ENCODE peak calls at places on chromosomes 13 and 19, in ten cellular contexts. Q is fibroblast of mammary gland, O is omental fat pad, P is cardiac fibroblast, E is nephron progenitor cell, V is adrenal gland, X is AG09309, A is chondrocyte, I is tibial artery, L is HCT116. J is an unnamed sample.

GRCh38 chr19:3683866-3684816 is 16.1 kb downstream of the PIP5K1C start:
- DNase-seq in Q (peak), O (no peak), P (peak), E (no peak), V (no peak), X (no peak), A (peak), I (no peak), L (no peak), J (peak)

GRCh38 chr19:42204684-42205083 is 12.8 kb downstream of the DEDD2 start:
- DNase-seq in Q (no peak), O (no peak), P (no peak), E (no peak), V (peak), X (no peak), A (no peak), I (no peak), L (no peak), J (no peak)

GRCh38 chr13:46552302-46552680 is 679 bp upstream of the LRCH1 start:
- DNase-seq in Q (no peak), O (no peak), P (no peak), E (peak), V (no peak), X (no peak), A (no peak), I (no peak), L (no peak), J (no peak)

GRCh38 chr19:3178973-3179738 is 587 bp downstream of the S1PR4 start:
- DNase-seq in Q (no peak), O (no peak), P (no peak), E (no peak), V (peak), X (no peak), A (peak), I (no peak), L (no peak), J (no peak)

GRCh38 chr13:98761126-98761978 is 8.9 kb upstream of the SLC15A1 start:
- DNase-seq in Q (peak), O (no peak), P (peak), E (no peak), V (peak), X (peak), A (no peak), I (no peak), L (no peak), J (no peak)

GRCh38 chr13:75908137-75908536 is 272.0 kb downstream of the LMO7 start:
- DNase-seq in Q (peak), O (no peak), P (no peak), E (peak), V (no peak), X (no peak), A (no peak), I (no peak), L (no peak), J (no peak)

GRCh38 chr13:109576331-109576813 is 210.0 kb downstream of the IRS2 start:
- DNase-seq in Q (no peak), O (no peak), P (peak), E (no peak), V (no peak), X (no peak), A (no peak), I (no peak), L (no peak), J (no peak)

GRCh38 chr19:40954573-40954972 is 36.5 kb upstream of the CYP2B6 start:
- DNase-seq in Q (no peak), O (no peak), P (peak), E (peak), V (no peak), X (no peak), A (no peak), I (no peak), L (peak), J (peak)

GRCh38 chr19:11203194-11204075 is 6.1 kb upstream of the KANK2 start:
- DNase-seq in Q (peak), O (peak), P (peak), E (peak), V (peak), X (peak), A (no peak), I (peak), L (no peak), J (peak)

GRCh38 chr13:62512194-62513141 is 1096.8 kb upstream of the PCDH20 start:
- DNase-seq in Q (peak), O (no peak), P (peak), E (peak), V (no peak), X (no peak), A (peak), I (no peak), L (peak), J (peak)

GRCh38 chr19:6774821-6775707 is 2.6 kb downstream of the VAV1 start:
- DNase-seq in Q (no peak), O (no peak), P (no peak), E (no peak), V (no peak), X (no peak), A (no peak), I (no peak), L (no peak), J (no peak)

GRCh38 chr19:14114854-14115253 is 2.7 kb downstream of the PRKACA start:
- DNase-seq in Q (peak), O (no peak), P (peak), E (peak), V (peak), X (no peak), A (no peak), I (no peak), L (no peak), J (peak)

GRCh38 chr13:80665792-80666333 is 324.9 kb upstream of the SPRY2 start:
- DNase-seq in Q (no peak), O (no peak), P (peak), E (no peak), V (no peak), X (no peak), A (no peak), I (no peak), L (no peak), J (no peak)

GRCh38 chr19:45477713-45478453 is 10.1 kb downstream of the FOSB start:
- DNase-seq in Q (no peak), O (no peak), P (no peak), E (no peak), V (no peak), X (no peak), A (no peak), I (no peak), L (no peak), J (no peak)

GRCh38 chr13:29081036-29081435 is 260.9 kb downstream of the MTUS2 start:
- DNase-seq in Q (no peak), O (no peak), P (no peak), E (no peak), V (no peak), X (no peak), A (no peak), I (no peak), L (no peak), J (no peak)

GRCh38 chr13:42876810-42877550 is 95.6 kb downstream of the FAM216B start:
- DNase-seq in Q (peak), O (no peak), P (peak), E (no peak), V (no peak), X (peak), A (no peak), I (no peak), L (no peak), J (no peak)

GRCh38 chr13:111844222-111844671 is 222.7 kb upstream of the SOX1 start:
- DNase-seq in Q (no peak), O (no peak), P (no peak), E (no peak), V (no peak), X (no peak), A (peak), I (peak), L (no peak), J (no peak)

GRCh38 chr13:26482451-26483197 is 74.9 kb upstream of the WASF3 start:
- DNase-seq in Q (peak), O (peak), P (peak), E (peak), V (peak), X (peak), A (no peak), I (no peak), L (peak), J (peak)

GRCh38 chr13:25046985-25047660 is 48.8 kb upstream of the PABPC3 start:
- DNase-seq in Q (peak), O (no peak), P (no peak), E (peak), V (no peak), X (no peak), A (no peak), I (no peak), L (no peak), J (peak)

GRCh38 chr19:5128932-5129389 is 160.0 kb downstream of the KDM4B start:
- DNase-seq in Q (no peak), O (no peak), P (no peak), E (peak), V (peak), X (no peak), A (no peak), I (peak), L (no peak), J (no peak)

GRCh38 chr13:35881360-35881759 is 249.8 kb downstream of the DCLK1 start:
- DNase-seq in Q (no peak), O (no peak), P (peak), E (no peak), V (no peak), X (no peak), A (no peak), I (no peak), L (no peak), J (no peak)

GRCh38 chr19:35641515-35642151 is at the start of gene ETV2:
- DNase-seq in Q (peak), O (no peak), P (peak), E (peak), V (no peak), X (no peak), A (no peak), I (no peak), L (no peak), J (no peak)

GRCh38 chr13:113403255-113404104 is 39.5 kb upstream of the GRTP1 start:
- DNase-seq in Q (no peak), O (no peak), P (no peak), E (no peak), V (no peak), X (no peak), A (peak), I (peak), L (no peak), J (no peak)

GRCh38 chr19:14218615-14219330 is 12.8 kb upstream of the ADGRL1 start:
- DNase-seq in Q (peak), O (no peak), P (peak), E (no peak), V (no peak), X (no peak), A (no peak), I (no peak), L (no peak), J (no peak)

GRCh38 chr19:45882652-45883585 is 3.0 kb downstream of the IRF2BP1 start:
- DNase-seq in Q (peak), O (peak), P (peak), E (peak), V (peak), X (peak), A (no peak), I (peak), L (peak), J (peak)

GRCh38 chr13:102400619-102401125 is 1.2 kb downstream of the FGF14 start:
- DNase-seq in Q (peak), O (no peak), P (no peak), E (peak), V (no peak), X (no peak), A (peak), I (peak), L (no peak), J (peak)

GRCh38 chr19:4929186-4929585 is 19.9 kb downstream of the UHRF1 start:
- DNase-seq in Q (peak), O (no peak), P (peak), E (no peak), V (peak), X (no peak), A (no peak), I (no peak), L (no peak), J (no peak)

GRCh38 chr13:111043575-111043982 is 71.5 kb upstream of the ARHGEF7 start:
- DNase-seq in Q (peak), O (no peak), P (peak), E (no peak), V (no peak), X (no peak), A (no peak), I (no peak), L (no peak), J (no peak)

GRCh38 chr13:39347926-39348901 is 254.8 kb downstream of the LHFPL6 start:
- DNase-seq in Q (no peak), O (no peak), P (no peak), E (peak), V (no peak), X (no peak), A (no peak), I (no peak), L (no peak), J (no peak)

GRCh38 chr13:56900549-56901279 is 240.0 kb upstream of the PRR20A start:
- DNase-seq in Q (no peak), O (no peak), P (no peak), E (no peak), V (no peak), X (no peak), A (peak), I (no peak), L (no peak), J (no peak)

GRCh38 chr13:113495494-113496251 is 5.2 kb upstream of the DCUN1D2 start:
- DNase-seq in Q (peak), O (no peak), P (peak), E (peak), V (no peak), X (no peak), A (no peak), I (no peak), L (no peak), J (peak)

GRCh38 chr13:36207672-36208071 is 6.7 kb downstream of the SOHLH2 start:
- DNase-seq in Q (peak), O (no peak), P (peak), E (no peak), V (no peak), X (no peak), A (no peak), I (no peak), L (no peak), J (no peak)

GRCh38 chr13:69296130-69296529 is 811.5 kb upstream of the ATXN8OS start:
- DNase-seq in Q (no peak), O (no peak), P (no peak), E (no peak), V (no peak), X (no peak), A (no peak), I (no peak), L (no peak), J (no peak)

GRCh38 chr19:45097776-45098520 is 5.0 kb downstream of the PPP1R37 start:
- DNase-seq in Q (peak), O (no peak), P (peak), E (no peak), V (peak), X (peak), A (no peak), I (no peak), L (no peak), J (no peak)

GRCh38 chr19:13841339-13842293 is 35.3 kb upstream of the NANOS3 start:
- DNase-seq in Q (no peak), O (no peak), P (peak), E (no peak), V (no peak), X (no peak), A (peak), I (peak), L (no peak), J (no peak)

GRCh38 chr13:24254151-24254810 is 55.1 kb upstream of the C1QTNF9 start:
- DNase-seq in Q (peak), O (no peak), P (peak), E (no peak), V (no peak), X (no peak), A (no peak), I (no peak), L (no peak), J (no peak)

GRCh38 chr19:11540642-11541041 is 2.0 kb downstream of the CNN1 start:
- DNase-seq in Q (no peak), O (no peak), P (no peak), E (no peak), V (no peak), X (no peak), A (no peak), I (no peak), L (no peak), J (no peak)

GRCh38 chr19:52190679-52191293 is 934 bp downstream of the PPP2R1A start:
- DNase-seq in Q (peak), O (no peak), P (peak), E (peak), V (peak), X (no peak), A (no peak), I (peak), L (no peak), J (peak)

GRCh38 chr13:60620611-60621395 is 223.8 kb downstream of the TDRD3 start:
- DNase-seq in Q (no peak), O (no peak), P (peak), E (no peak), V (no peak), X (no peak), A (no peak), I (no peak), L (no peak), J (no peak)

DNA sequence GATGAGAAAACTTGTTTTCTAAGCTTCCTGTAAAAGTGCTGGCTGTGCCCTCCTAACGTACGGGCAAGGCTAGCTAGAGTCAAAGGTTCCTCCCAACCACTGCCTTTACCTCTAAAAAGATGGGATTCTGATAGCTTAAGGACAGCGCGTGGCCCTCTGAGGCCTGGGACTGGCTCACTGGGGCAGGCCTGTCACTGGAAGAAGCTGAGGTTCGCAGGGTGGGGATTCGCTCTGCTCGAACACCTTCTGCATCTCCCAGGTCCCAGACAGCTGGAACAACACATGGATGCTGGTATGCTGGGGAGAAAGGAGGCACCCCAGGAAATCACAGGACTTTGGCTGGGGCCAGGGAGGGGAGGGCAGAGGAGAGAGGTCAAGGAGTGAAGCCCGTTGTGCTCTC is 53.1 kb downstream of the CRYL1 start:
- DNase-seq in Q (no peak), O (no peak), P (no peak), E (no peak), V (no peak), X (no peak), A (no peak), I (no peak), L (no peak), J (no peak)
- TF ChIP-seq CTCF in Q (no peak), O (no peak), P (no peak), E (no peak), V (no peak), X (no peak), A (no peak), I (no peak), L (no peak), J (no peak)

DNA sequence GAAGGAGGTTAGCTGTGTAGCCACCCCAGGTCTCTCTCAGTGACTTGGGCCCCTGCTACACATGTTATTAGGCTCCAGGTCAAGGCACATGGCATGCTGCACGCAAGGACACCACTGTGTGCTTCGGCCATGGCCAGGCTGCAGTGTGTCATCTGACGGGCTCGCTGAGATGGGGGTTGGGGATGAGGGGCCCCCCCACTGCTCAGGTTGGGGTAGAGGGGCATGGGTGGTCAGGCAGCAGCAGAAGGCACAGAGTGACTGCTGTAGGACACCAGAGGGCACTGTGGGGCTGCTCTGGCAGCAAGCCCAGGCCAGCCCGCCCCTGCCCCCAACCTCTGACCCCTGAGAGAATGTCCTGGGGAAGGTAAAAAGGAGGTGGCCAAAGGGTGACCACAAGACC is 32.2 kb upstream of the ISYNA1 start:
- DNase-seq in Q (no peak), O (no peak), P (no peak), E (peak), V (no peak), X (no peak), A (no peak), I (no peak), L (no peak), J (peak)
- TF ChIP-seq CTCF in Q (peak), O (no peak), P (peak), E (peak), V (no peak), X (peak), A (peak), I (peak), L (peak), J (no peak)

DNA sequence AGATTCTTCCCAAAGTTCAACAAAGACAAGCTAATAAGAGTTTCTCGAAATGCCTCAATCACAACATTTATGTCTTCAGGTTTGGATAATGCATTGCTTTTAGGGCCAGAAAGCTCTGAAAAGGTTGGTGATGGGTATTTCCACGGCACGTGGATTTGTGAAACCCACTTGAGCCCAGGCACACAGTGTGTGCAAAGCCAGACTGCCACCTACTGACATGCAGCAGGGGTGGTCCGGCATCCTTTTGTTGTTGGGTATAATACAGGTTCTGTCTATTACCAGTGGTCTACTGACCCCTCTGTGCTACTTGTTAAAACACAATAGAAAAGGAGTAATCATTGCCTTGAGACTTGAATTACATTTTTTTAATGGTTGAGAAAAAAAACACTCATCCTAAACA is 225.6 kb downstream of the RAP2A start:
- DNase-seq in Q (peak), O (no peak), P (peak), E (peak), V (peak), X (no peak), A (no peak), I (no peak), L (no peak), J (peak)
- TF ChIP-seq CTCF in Q (peak), O (no peak), P (peak), E (peak), V (peak), X (peak), A (peak), I (no peak), L (peak), J (no peak)

DNA sequence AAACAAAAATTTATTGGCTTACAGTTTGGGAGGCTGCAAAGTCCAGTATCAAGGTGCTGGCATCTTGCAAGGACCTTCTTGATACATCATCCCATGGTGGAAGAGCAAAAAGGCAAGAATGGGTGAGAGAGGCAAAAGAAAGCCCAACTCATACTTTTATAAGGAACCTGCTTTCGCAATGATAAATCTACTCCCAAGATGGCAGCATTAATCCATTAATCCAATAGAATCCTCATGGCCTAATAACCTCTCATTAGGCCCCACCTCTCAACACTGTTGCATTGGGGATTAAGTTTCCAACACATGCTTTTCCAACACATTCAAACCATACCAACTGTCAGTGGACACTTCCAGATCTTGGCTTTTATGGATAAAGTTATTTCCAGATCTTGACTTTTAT is 48.7 kb upstream of the ZNF507 start:
- DNase-seq in Q (no peak), O (no peak), P (no peak), E (no peak), V (no peak), X (no peak), A (no peak), I (no peak), L (no peak), J (no peak)
- TF ChIP-seq CTCF in Q (no peak), O (no peak), P (no peak), E (no peak), V (no peak), X (no peak), A (no peak), I (no peak), L (no peak), J (no peak)

GRCh38 chr13:74708629-74709028 is 574.4 kb upstream of the KLF12 start:
- DNase-seq in Q (peak), O (no peak), P (peak), E (no peak), V (no peak), X (no peak), A (no peak), I (no peak), L (no peak), J (no peak)
- TF ChIP-seq CTCF in Q (no peak), O (no peak), P (no peak), E (no peak), V (no peak), X (no peak), A (no peak), I (no peak), L (no peak), J (no peak)

GRCh38 chr19:48169585-48169973 is 565 bp downstream of the LIG1 start:
- DNase-seq in Q (peak), O (peak), P (peak), E (peak), V (peak), X (no peak), A (no peak), I (peak), L (peak), J (peak)

GRCh38 chr19:48171584-48172170 is 1.2 kb downstream of the ZSWIM9 start:
- DNase-seq in Q (no peak), O (no peak), P (no peak), E (no peak), V (no peak), X (no peak), A (no peak), I (no peak), L (no peak), J (no peak)

GRCh38 chr19:48170817-48171347 is 402 bp downstream of the ZSWIM9 start:
- DNase-seq in Q (no peak), O (no peak), P (no peak), E (no peak), V (no peak), X (no peak), A (no peak), I (no peak), L (no peak), J (no peak)

GRCh38 chr19:48168689-48169088 is 1.5 kb downstream of the LIG1 start:
- DNase-seq in Q (no peak), O (no peak), P (no peak), E (no peak), V (no peak), X (no peak), A (no peak), I (no peak), L (no peak), J (no peak)

GRCh38 chr19:48169974-48170803 is at the start of the genes LIG1 and ZSWIM9:
- DNase-seq in Q (peak), O (peak), P (peak), E (peak), V (peak), X (peak), A (peak), I (peak), L (peak), J (peak)
- TF ChIP-seq CTCF in Q (no peak), O (no peak), P (no peak), E (no peak), V (peak), X (no peak), A (peak), I (no peak), L (no peak), J (no peak)

J was measured in glutamatergic neuron.